ENCODE peak calls at places on chromosomes 13 and 19, in four cellular contexts. K is HepG2, G is GM12878, H is K562. I is an unnamed sample.

GRCh38 chr13:70107498-70108271 is at the start of gene ATXN8OS:
- DNase-seq in K (no peak), G (no peak), H (no peak), I (no peak)

GRCh38 chr13:101982903-101983302 is 418.9 kb downstream of the FGF14 start:
- DNase-seq in K (no peak), G (no peak), H (no peak), I (no peak)

GRCh38 chr19:19485161-19485997 is 30.0 kb downstream of the TSSK6 start:
- DNase-seq in K (no peak), G (no peak), H (no peak), I (no peak)

GRCh38 chr19:8021374-8021773 is 15.9 kb upstream of the ELAVL1 start:
- DNase-seq in K (no peak), G (no peak), H (peak), I (no peak)

GRCh38 chr13:108263961-108264360 is 5.6 kb upstream of the TNFSF13B start:
- DNase-seq in K (no peak), G (no peak), H (no peak), I (no peak)

GRCh38 chr13:33204130-33204927 is 81.2 kb downstream of the STARD13 start:
- DNase-seq in K (no peak), G (peak), H (no peak), I (no peak)

GRCh38 chr13:71758823-71759222 is 108.2 kb downstream of the DACH1 start:
- DNase-seq in K (no peak), G (no peak), H (no peak), I (no peak)

GRCh38 chr13:98405107-98405571 is 171.8 kb downstream of the STK24 start:
- DNase-seq in K (no peak), G (no peak), H (peak), I (no peak)

GRCh38 chr13:110301083-110301482 is 5.9 kb downstream of the COL4A1 start:
- DNase-seq in K (no peak), G (no peak), H (no peak), I (no peak)

GRCh38 chr13:45847554-45848224 is 3.9 kb downstream of the SIAH3 start:
- DNase-seq in K (no peak), G (no peak), H (peak), I (no peak)

GRCh38 chr19:46913852-46914430 is 53.1 kb downstream of the ARHGAP35 start:
- DNase-seq in K (no peak), G (peak), H (peak), I (no peak)

GRCh38 chr19:39078436-39079200 is 5.5 kb upstream of the ACP7 start:
- DNase-seq in K (peak), G (no peak), H (no peak), I (peak)

GRCh38 chr19:19077103-19077502 is 13.3 kb downstream of the SLC25A42 start:
- DNase-seq in K (no peak), G (no peak), H (no peak), I (no peak)

GRCh38 chr19:3690551-3691371 is 9.5 kb downstream of the PIP5K1C start:
- DNase-seq in K (no peak), G (no peak), H (no peak), I (no peak)

GRCh38 chr19:33280351-33280921 is 21.9 kb downstream of the CEBPA start:
- DNase-seq in K (no peak), G (peak), H (no peak), I (no peak)

GRCh38 chr19:50979758-50980157 is 4.0 kb downstream of the KLK7 start:
- DNase-seq in K (no peak), G (no peak), H (no peak), I (no peak)

GRCh38 chr13:85441364-85441763 is 357.9 kb downstream of the SLITRK6 start:
- DNase-seq in K (no peak), G (no peak), H (no peak), I (no peak)

GRCh38 chr13:99062593-99062992 is 84.7 kb upstream of the DOCK9 start:
- DNase-seq in K (no peak), G (no peak), H (no peak), I (no peak)

GRCh38 chr13:73138276-73138950 is 79.6 kb downstream of the KLF5 start:
- DNase-seq in K (peak), G (no peak), H (no peak), I (no peak)

GRCh38 chr19:21698215-21698614 is 69.2 kb downstream of the ZNF100 start:
- DNase-seq in K (peak), G (no peak), H (peak), I (no peak)

GRCh38 chr19:38800577-38801347 is 11.8 kb downstream of the LGALS7B start:
- DNase-seq in K (no peak), G (no peak), H (no peak), I (no peak)

GRCh38 chr19:16111160-16111908 is at the start of gene RAB8A:
- DNase-seq in K (peak), G (peak), H (peak), I (peak)

GRCh38 chr19:45508931-45509691 is 1.8 kb downstream of the VASP start:
- DNase-seq in K (peak), G (peak), H (peak), I (no peak)

GRCh38 chr19:30332445-30333234 is 39.5 kb upstream of the ZNF536 start:
- DNase-seq in K (no peak), G (no peak), H (no peak), I (no peak)

GRCh38 chr13:40146063-40146462 is 490.6 kb downstream of the COG6 start:
- DNase-seq in K (no peak), G (no peak), H (no peak), I (no peak)

GRCh38 chr13:40145139-40145538 is 489.7 kb downstream of the COG6 start:
- DNase-seq in K (no peak), G (no peak), H (no peak), I (no peak)

GRCh38 chr13:40148103-40148502 is 492.6 kb downstream of the COG6 start:
- DNase-seq in K (no peak), G (no peak), H (no peak), I (no peak)

GRCh38 chr13:40148742-40149141 is 493.3 kb downstream of the COG6 start:
- DNase-seq in K (no peak), G (no peak), H (no peak), I (no peak)

DNA sequence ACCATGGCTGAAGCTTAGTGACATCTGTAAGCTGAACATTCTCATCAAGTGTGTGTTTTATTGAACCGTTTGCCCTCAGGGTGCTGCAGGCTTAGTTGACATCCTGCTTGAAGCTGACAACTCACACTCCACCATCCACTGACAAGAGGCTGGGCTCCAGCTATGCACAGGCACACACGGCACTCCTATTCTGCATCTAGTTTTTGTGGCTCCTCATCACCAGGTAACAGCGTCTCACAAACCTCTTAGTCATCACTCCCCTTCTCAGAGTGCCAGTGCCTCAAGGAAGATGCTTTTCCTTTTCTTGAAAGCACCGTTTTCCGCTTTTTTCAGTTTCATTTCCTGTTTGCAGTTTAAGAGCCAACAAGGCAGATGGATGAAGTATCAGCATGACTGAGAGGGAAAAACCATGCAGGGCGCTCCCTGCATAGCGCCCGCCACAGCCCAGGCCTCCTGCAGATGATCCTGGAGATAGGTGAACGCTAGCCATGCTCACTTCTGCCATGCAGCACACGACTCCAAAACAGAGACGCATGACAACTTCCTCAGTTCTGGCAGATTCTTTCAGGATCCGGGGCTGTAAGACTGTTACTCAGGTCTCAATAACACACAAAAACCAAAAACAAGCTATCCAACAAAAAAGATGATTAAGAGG is 491.3 kb downstream of the COG6 start:
- DNase-seq in K (no peak), G (no peak), H (no peak), I (no peak)
- TF ChIP-seq ZBTB33 in K (no peak), G (no peak), H (no peak), I (no peak)

DNA sequence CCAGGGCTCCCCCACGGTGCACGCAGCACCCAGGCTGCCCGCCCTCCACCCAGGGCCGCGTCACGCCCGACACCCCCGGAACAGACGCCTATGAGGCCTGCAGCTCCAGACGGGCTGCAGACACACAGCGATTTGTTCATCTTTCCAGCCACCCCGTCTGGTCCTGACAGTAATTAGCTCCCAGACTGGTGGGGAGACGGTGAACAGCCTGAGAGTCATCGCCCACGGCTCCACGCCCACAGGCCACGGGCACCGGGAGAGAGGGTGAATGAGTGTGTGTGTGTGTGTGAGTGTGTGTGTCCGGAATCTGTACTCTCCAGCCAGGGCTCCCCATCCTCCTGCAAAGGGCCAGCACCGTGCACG is 18.1 kb downstream of the GADD45B start:
- DNase-seq in K (no peak), G (no peak), H (no peak), I (no peak)
- TF ChIP-seq ZNF274 in K (no peak), G (no peak), H (no peak), I (no peak)

GRCh38 chr13:77650409-77650808 is 47.1 kb upstream of the SLAIN1 start:
- DNase-seq in K (no peak), G (no peak), H (no peak), I (no peak)
- TF ChIP-seq ZBTB33 in K (no peak), G (no peak), H (no peak), I (no peak)

GRCh38 chr13:95150555-95150954 is 150.7 kb downstream of the ABCC4 start:
- DNase-seq in K (peak), G (no peak), H (no peak), I (no peak)
- TF ChIP-seq ZNF274 in K (no peak), G (no peak), H (no peak), I (no peak)

DNA sequence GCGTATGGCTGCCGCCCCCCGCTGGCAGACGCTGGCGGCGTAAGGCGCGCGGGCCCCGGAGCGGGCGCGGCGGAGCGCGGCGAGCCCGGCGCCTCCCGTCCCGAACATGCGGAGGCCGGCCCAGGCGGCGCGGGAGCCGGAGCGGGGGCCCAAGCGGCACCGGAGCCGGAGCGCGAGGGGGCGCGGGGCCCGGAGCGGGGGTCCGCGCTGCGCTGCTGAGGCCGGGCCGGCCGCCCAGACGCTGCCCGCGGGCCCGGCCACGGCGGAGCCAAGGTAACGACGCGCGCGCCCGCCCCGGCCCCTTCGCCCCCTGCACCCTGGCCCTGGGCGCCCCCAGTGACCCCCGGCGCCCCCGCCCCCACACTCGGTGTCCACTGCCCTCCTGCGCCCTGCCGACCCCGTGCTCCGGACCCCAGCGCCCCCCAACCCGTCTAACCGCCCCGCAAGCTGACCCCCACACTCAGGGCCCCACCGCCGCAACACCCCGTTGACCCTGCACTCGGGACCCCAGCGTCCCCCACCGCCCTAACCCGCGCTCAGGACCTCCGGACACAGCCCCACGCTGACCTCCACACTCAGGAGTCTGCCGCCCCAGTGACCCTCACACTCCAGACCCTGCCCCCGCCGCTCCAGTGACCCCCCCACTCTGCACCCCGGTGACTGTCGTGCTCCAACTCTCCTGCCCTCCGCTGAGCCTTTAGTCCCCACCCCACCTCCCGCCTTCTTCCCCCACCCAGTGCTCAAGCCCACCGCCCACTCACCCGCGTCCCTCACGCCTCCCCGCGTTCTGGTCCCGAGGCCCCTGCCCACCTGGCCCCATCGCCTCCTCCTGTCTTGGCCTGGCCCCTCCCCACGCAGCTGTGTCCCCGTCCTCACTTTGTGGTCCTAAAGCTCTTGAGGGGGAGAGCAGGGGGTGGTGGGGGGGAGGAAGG is at the start of gene CSNK1G2:
- DNase-seq in K (no peak), G (no peak), H (no peak), I (no peak)
- TF ChIP-seq ZBTB33 in K (no peak), G (no peak), H (no peak), I (no peak)

DNA sequence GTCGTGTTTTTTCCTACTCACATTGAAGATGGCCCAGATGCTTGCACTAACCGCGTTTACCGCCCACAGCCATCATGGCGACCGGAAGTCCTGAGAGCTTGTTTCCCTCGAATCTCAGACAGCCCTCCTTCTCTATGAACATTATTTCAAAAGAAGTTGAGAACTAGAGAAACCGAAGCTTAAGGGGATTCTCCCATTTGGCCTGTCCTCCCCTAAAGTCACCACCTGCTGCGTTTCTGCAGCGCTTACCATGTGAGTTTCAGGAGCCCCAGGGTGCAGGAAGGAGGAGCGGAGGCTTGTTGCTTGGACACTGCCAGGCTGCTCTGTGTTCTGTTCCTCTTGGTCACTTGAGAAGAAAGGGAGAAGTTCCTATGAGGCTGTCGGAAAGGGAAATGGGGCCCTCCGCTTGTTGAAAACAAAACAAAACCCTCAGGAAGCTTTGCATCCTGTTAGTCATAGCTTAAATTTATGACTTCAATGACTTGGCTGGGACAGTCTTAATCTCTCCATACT is 6.2 kb downstream of the CARD8 start:
- DNase-seq in K (no peak), G (peak), H (peak), I (no peak)
- TF ChIP-seq ZNF274 in K (no peak), G (no peak), H (no peak), I (no peak)

DNA sequence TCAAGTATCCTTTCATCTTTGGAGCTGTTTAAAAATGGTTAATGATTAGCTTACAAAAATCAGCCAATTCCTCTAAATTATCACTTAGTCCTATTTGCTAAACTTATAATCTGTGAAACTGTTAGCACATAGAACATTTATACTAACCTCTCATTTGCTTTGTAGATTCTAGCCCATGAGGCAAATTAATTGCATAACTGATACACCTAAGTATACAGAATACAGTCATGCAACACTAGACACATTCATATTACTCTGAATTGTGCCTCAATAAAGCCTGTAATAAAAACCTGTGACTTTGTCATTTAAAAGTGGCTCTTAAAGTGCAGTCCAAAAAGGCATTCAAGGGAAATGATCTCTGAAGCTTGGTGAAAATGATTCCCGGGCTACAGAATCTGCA is 21.0 kb downstream of the SERPINE3 start:
- DNase-seq in K (no peak), G (no peak), H (no peak), I (no peak)
- TF ChIP-seq ZBTB33 in K (no peak), G (no peak), H (no peak), I (no peak)

GRCh38 chr13:42002066-42002465 is 41.2 kb upstream of the VWA8 start:
- DNase-seq in K (no peak), G (no peak), H (no peak), I (no peak)
- TF ChIP-seq ZNF274 in K (no peak), G (no peak), H (no peak), I (no peak)

I was measured in HCT116.